ENCODE peak calls at places on chromosome 5, in seven cellular contexts. M is cardiac fibroblast, B is fibroblast of the aortic adventitia, V is mammary epithelial cell, I is Panc1, A is endodermal cell, R is A549. P is an unnamed sample.

GRCh38 chr5:154937186-154937717 is 759 bp downstream of the GEMIN5 start:
- DNase-seq in M (peak), B (peak), V (peak), I (no peak), A (peak), R (no peak), P (peak)

GRCh38 chr5:43396762-43397304 is 15.4 kb downstream of the CCL28 start:
- DNase-seq in M (peak), B (peak), V (peak), I (no peak), A (no peak), R (peak), P (peak)

GRCh38 chr5:159559337-159559736 is 229.1 kb upstream of the IL12B start:
- DNase-seq in M (no peak), B (no peak), V (no peak), I (no peak), A (no peak), R (no peak), P (no peak)

GRCh38 chr5:142960309-142960696 is 190.1 kb downstream of the ARHGAP26 start:
- DNase-seq in M (peak), B (peak), V (peak), I (peak), A (no peak), R (peak), P (peak)

GRCh38 chr5:153782589-153783238 is 256.0 kb downstream of the FAM114A2 start:
- DNase-seq in M (no peak), B (no peak), V (no peak), I (no peak), A (peak), R (no peak), P (peak)

GRCh38 chr5:60495644-60496520 is 204.1 kb downstream of the DEPDC1B start:
- DNase-seq in M (no peak), B (no peak), V (peak), I (no peak), A (no peak), R (no peak), P (no peak)

GRCh38 chr5:160250226-160250625 is 20.9 kb downstream of the FABP6 start:
- DNase-seq in M (no peak), B (no peak), V (no peak), I (no peak), A (no peak), R (no peak), P (no peak)

GRCh38 chr5:23352437-23352836 is 155.0 kb upstream of the PRDM9 start:
- DNase-seq in M (peak), B (no peak), V (peak), I (no peak), A (peak), R (peak), P (no peak)

GRCh38 chr5:109485030-109485429 is 75.3 kb upstream of the PJA2 start:
- DNase-seq in M (peak), B (peak), V (no peak), I (no peak), A (no peak), R (no peak), P (peak)

GRCh38 chr5:96961053-96961452 is 25.2 kb downstream of the LNPEP start:
- DNase-seq in M (no peak), B (no peak), V (no peak), I (no peak), A (no peak), R (no peak), P (peak)

GRCh38 chr5:27608992-27609391 is 570.6 kb upstream of the CDH9 start:
- DNase-seq in M (no peak), B (no peak), V (no peak), I (no peak), A (no peak), R (no peak), P (no peak)

GRCh38 chr5:179886190-179886589 is 21.5 kb downstream of the TBC1D9B start:
- DNase-seq in M (no peak), B (no peak), V (no peak), I (no peak), A (no peak), R (no peak), P (no peak)

GRCh38 chr5:98585661-98586310 is 187.7 kb upstream of the RGMB start:
- DNase-seq in M (no peak), B (no peak), V (no peak), I (no peak), A (no peak), R (no peak), P (no peak)

GRCh38 chr5:172404746-172405145 is 49.6 kb downstream of the SH3PXD2B start:
- DNase-seq in M (no peak), B (no peak), V (no peak), I (no peak), A (no peak), R (no peak), P (no peak)

GRCh38 chr5:72325566-72326297 is 5.6 kb downstream of the PTCD2 start:
- DNase-seq in M (peak), B (peak), V (peak), I (no peak), A (no peak), R (no peak), P (peak)

GRCh38 chr5:172956936-172957335 is 2.3 kb upstream of the RPL26L1 start:
- DNase-seq in M (no peak), B (peak), V (no peak), I (no peak), A (no peak), R (no peak), P (no peak)

GRCh38 chr5:100797863-100798262 is 105.2 kb downstream of the ST8SIA4 start:
- DNase-seq in M (no peak), B (peak), V (peak), I (no peak), A (no peak), R (peak), P (peak)

GRCh38 chr5:165525268-165525667 is 2019.8 kb downstream of the MAT2B start:
- DNase-seq in M (peak), B (peak), V (peak), I (no peak), A (no peak), R (no peak), P (peak)

GRCh38 chr5:151141535-151141934 is 16.0 kb downstream of the ANXA6 start:
- DNase-seq in M (peak), B (peak), V (peak), I (no peak), A (peak), R (no peak), P (peak)

GRCh38 chr5:92599217-92599810 is 981.7 kb downstream of the NR2F1-AS1 start:
- DNase-seq in M (no peak), B (peak), V (no peak), I (no peak), A (no peak), R (no peak), P (no peak)

GRCh38 chr5:139391570-139392323 is 2.0 kb upstream of the MZB1 start:
- DNase-seq in M (no peak), B (no peak), V (peak), I (no peak), A (no peak), R (peak), P (no peak)

GRCh38 chr5:111697881-111698757 is 58.9 kb downstream of the NREP start:
- DNase-seq in M (peak), B (peak), V (no peak), I (no peak), A (peak), R (peak), P (peak)

GRCh38 chr5:178526796-178527457 is 63.3 kb downstream of the COL23A1 start:
- DNase-seq in M (no peak), B (no peak), V (no peak), I (no peak), A (peak), R (no peak), P (no peak)

GRCh38 chr5:60604771-60605170 is 95.2 kb downstream of the DEPDC1B start:
- DNase-seq in M (peak), B (peak), V (no peak), I (no peak), A (no peak), R (no peak), P (no peak)

GRCh38 chr5:998975-999501 is 9.6 kb upstream of the NKD2 start:
- DNase-seq in M (no peak), B (peak), V (no peak), I (no peak), A (peak), R (no peak), P (peak)

GRCh38 chr5:13830536-13830935 is 114.0 kb downstream of the DNAH5 start:
- DNase-seq in M (no peak), B (no peak), V (peak), I (no peak), A (no peak), R (no peak), P (no peak)

DNA sequence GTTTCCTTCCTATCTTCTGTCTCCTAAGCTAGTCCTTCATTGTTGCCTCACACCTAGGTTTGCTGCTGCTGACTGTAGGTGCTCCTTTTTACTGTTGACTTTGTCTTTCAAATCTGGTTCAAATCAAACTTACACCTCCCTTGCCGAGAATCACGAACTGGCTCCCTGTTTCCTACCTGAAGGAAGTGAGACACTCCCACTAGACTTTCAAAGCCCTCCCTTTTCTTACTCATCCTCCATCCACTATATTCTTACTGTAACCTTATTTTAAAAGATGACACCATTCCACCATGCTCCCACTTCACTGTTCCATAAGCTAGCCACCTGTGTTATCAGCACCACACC is 10.5 kb downstream of the OCLN start:
- DNase-seq in M (no peak), B (no peak), V (no peak), I (no peak), A (peak), R (no peak), P (no peak)
- H3K4me3 ChIP-seq in M (no peak), B (no peak), V (no peak), I (no peak), A (no peak), R (no peak), P (no peak)

DNA sequence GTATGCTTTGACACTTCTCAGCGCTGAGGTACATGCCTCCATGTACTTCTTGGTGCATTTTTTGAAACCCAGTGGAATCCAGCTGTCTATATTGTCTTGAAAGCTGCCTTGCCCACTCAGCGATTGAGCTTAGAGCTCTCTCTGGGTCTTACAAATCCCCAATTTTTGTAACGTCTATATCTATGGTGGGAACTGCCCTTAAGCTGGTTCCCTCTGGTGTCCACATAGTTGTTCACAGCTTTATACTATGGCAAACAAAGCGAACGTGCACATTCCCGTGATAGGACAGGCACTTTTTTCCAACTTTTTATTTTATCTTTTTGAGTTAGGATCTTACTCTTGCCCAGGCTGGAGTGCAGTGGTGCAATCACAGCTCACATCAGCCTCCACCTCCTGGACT is 20.9 kb downstream of the CDHR2 start:
- DNase-seq in M (peak), B (peak), V (no peak), I (no peak), A (no peak), R (peak), P (peak)
- TF ChIP-seq CTCF in M (peak), B (peak), V (no peak), I (no peak), A (no peak), R (no peak), P (peak)

GRCh38 chr5:123508441-123508840 is 3.5 kb upstream of the CSNK1G3 start:
- DNase-seq in M (no peak), B (no peak), V (no peak), I (no peak), A (no peak), R (no peak), P (no peak)

GRCh38 chr5:123500476-123500875 is 11.5 kb upstream of the CSNK1G3 start:
- DNase-seq in M (no peak), B (no peak), V (no peak), I (no peak), A (no peak), R (no peak), P (peak)

GRCh38 chr5:123502120-123502519 is 9.9 kb upstream of the CSNK1G3 start:
- DNase-seq in M (no peak), B (no peak), V (no peak), I (no peak), A (no peak), R (no peak), P (no peak)

GRCh38 chr5:123505633-123506032 is 6.3 kb upstream of the CSNK1G3 start:
- DNase-seq in M (no peak), B (no peak), V (no peak), I (no peak), A (no peak), R (no peak), P (no peak)

GRCh38 chr5:123503299-123503698 is 8.7 kb upstream of the CSNK1G3 start:
- DNase-seq in M (no peak), B (no peak), V (no peak), I (no peak), A (no peak), R (no peak), P (no peak)
- H3K4me3 ChIP-seq in M (no peak), B (no peak), V (no peak), I (no peak), A (no peak), R (no peak), P (no peak)

DNA sequence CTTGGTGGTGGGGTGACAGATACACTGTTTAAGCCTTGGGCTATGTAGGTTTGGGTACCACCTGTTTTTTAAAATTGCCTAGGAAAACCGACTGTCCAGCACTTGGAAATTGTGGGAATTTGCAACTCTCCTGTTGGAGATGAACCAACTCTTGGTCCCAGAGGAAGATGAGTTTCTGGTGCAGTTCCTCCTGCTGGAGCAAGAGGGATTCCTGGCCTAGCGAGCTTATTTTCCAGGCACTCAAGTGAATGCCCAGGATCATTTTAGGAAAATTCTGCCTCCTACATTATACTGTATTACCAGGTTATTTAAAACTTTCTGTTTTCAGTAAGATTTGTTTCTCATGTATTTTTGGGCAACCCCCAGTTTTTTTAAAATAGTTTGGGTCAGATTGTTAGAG is 33.7 kb downstream of the AP3S1 start:
- DNase-seq in M (peak), B (no peak), V (no peak), I (no peak), A (peak), R (peak), P (no peak)
- TF ChIP-seq CTCF in M (no peak), B (peak), V (no peak), I (no peak), A (peak), R (no peak), P (peak)

P was measured in fibroblast of villous mesenchyme.